ENCODE peak calls at places on chromosomes 7 and 10, in four cellular contexts. C is fibroblast of mammary gland, Q is epithelial cell of esophagus, J is dorsolateral prefrontal cortex. P is an unnamed sample.

GRCh38 chr10:48594371-48594770 is 10.5 kb downstream of the ARHGAP22 start:
- DNase-seq in C (no peak), Q (no peak), J (no peak), P (no peak)

GRCh38 chr7:84647797-84648762 is 453.5 kb upstream of the SEMA3A start:
- DNase-seq in C (peak), Q (no peak), J (no peak), P (no peak)

GRCh38 chr7:113561446-113561845 is 357.4 kb downstream of the PPP1R3A start:
- DNase-seq in C (peak), Q (peak), J (no peak), P (no peak)

GRCh38 chr7:138116156-138116555 is 39.9 kb downstream of the AKR1D1 start:
- DNase-seq in C (no peak), Q (peak), J (no peak), P (no peak)

GRCh38 chr10:21501109-21501508 is 24.4 kb downstream of the SKIDA1 start:
- DNase-seq in C (no peak), Q (no peak), J (no peak), P (no peak)

GRCh38 chr10:31133628-31134302 is 102.1 kb upstream of the ZNF438 start:
- DNase-seq in C (peak), Q (peak), J (peak), P (peak)

GRCh38 chr7:41730668-41731067 is 27.8 kb upstream of the INHBA start:
- DNase-seq in C (no peak), Q (no peak), J (no peak), P (no peak)

GRCh38 chr10:69353981-69354635 is 62.6 kb downstream of the TACR2 start:
- DNase-seq in C (no peak), Q (no peak), J (no peak), P (no peak)

GRCh38 chr7:28533731-28534531 is 121.6 kb downstream of the CREB5 start:
- DNase-seq in C (peak), Q (peak), J (peak), P (no peak)

GRCh38 chr7:2071133-2071832 is 161.5 kb downstream of the MAD1L1 start:
- DNase-seq in C (no peak), Q (no peak), J (no peak), P (no peak)

GRCh38 chr10:68861253-68861652 is 33.9 kb downstream of the STOX1 start:
- DNase-seq in C (no peak), Q (peak), J (no peak), P (no peak)

GRCh38 chr7:35993663-35994622 is 159.1 kb upstream of the EEPD1 start:
- DNase-seq in C (peak), Q (peak), J (no peak), P (no peak)

GRCh38 chr10:102776779-102777417 is 33.1 kb downstream of the WBP1L start:
- DNase-seq in C (peak), Q (peak), J (peak), P (no peak)

GRCh38 chr7:67913604-67914003 is 917.0 kb downstream of the TYW1 start:
- DNase-seq in C (peak), Q (no peak), J (peak), P (no peak)

GRCh38 chr10:30996481-30996980 is 35.1 kb downstream of the ZNF438 start:
- DNase-seq in C (no peak), Q (no peak), J (no peak), P (no peak)

GRCh38 chr7:39313958-39314357 is 252.2 kb upstream of the YAE1 start:
- DNase-seq in C (no peak), Q (no peak), J (peak), P (no peak)

GRCh38 chr7:138170959-138171703 is 94.9 kb downstream of the AKR1D1 start:
- DNase-seq in C (no peak), Q (no peak), J (no peak), P (no peak)

GRCh38 chr7:75937958-75938786 is 23.2 kb downstream of the POR start:
- DNase-seq in C (peak), Q (peak), J (peak), P (peak)

GRCh38 chr7:92834661-92835139 is 1.7 kb downstream of the CDK6 start:
- DNase-seq in C (no peak), Q (peak), J (no peak), P (no peak)

GRCh38 chr10:61283489-61284221 is 169.5 kb downstream of the TMEM26 start:
- DNase-seq in C (peak), Q (peak), J (no peak), P (no peak)

GRCh38 chr10:73875139-73875475 is 752 bp upstream of the CAMK2G start:
- DNase-seq in C (no peak), Q (no peak), J (no peak), P (no peak)

GRCh38 chr10:49177391-49178355 is 10.5 kb downstream of the TMEM273 start:
- DNase-seq in C (peak), Q (peak), J (peak), P (no peak)

GRCh38 chr10:129978980-129979379 is 14.9 kb upstream of the EBF3 start:
- DNase-seq in C (no peak), Q (no peak), J (no peak), P (no peak)

GRCh38 chr10:60998932-60999331 is 54.9 kb upstream of the RHOBTB1 start:
- DNase-seq in C (no peak), Q (peak), J (no peak), P (no peak)

GRCh38 chr7:141697211-141697871 is 4.6 kb downstream of the DENND11 start:
- DNase-seq in C (peak), Q (peak), J (peak), P (no peak)

GRCh38 chr7:44109991-44110390 is 5.8 kb downstream of the AEBP1 start:
- DNase-seq in C (no peak), Q (no peak), J (no peak), P (no peak)

GRCh38 chr10:76403876-76404275 is 972.5 kb downstream of the LRMDA start:
- DNase-seq in C (peak), Q (peak), J (no peak), P (no peak)

GRCh38 chr7:96422388-96422787 is 100.5 kb upstream of the SLC25A13 start:
- DNase-seq in C (no peak), Q (no peak), J (no peak), P (no peak)

GRCh38 chr7:157016024-157016351 is 5.5 kb upstream of the MNX1 start:
- DNase-seq in C (no peak), Q (no peak), J (no peak), P (no peak)

GRCh38 chr7:30168800-30169584 is 34.2 kb downstream of the MTURN start:
- DNase-seq in C (peak), Q (peak), J (no peak), P (no peak)

GRCh38 chr10:182441-183201 is 47.4 kb downstream of the ZMYND11 start:
- DNase-seq in C (peak), Q (peak), J (no peak), P (no peak)

GRCh38 chr10:15472008-15472407 is 100.9 kb upstream of the FAM171A1 start:
- DNase-seq in C (peak), Q (no peak), J (no peak), P (no peak)

GRCh38 chr10:105509551-105509950 is 868.5 kb downstream of the SORCS3 start:
- DNase-seq in C (no peak), Q (peak), J (no peak), P (no peak)

GRCh38 chr10:47414752-47415519 is 30.8 kb upstream of the ZNF488 start:
- DNase-seq in C (no peak), Q (no peak), J (no peak), P (no peak)

DNA sequence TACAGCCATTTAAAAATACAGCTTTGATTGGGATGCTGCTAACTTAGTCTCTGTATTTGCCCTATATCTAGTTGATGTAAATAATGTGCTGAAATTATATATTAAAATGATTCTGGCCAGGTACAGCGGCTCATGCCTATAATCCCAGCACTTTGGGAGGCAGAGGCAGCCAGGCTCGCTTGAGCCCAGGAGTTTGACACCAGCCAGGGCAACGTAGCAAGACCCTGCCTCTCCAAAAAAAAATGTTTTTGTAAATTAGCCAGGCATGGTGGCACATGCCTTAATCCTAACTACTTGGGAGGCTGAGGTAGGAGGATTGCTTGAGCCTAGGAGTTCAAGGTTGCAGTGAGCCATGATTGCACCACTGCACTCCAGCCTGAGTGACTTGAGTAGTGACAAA is 143.8 kb upstream of the CELF2 start:
- DNase-seq in C (no peak), Q (no peak), J (no peak), P (no peak)
- TF ChIP-seq CTCF in C (no peak), Q (no peak), J (no peak), P (no peak)

DNA sequence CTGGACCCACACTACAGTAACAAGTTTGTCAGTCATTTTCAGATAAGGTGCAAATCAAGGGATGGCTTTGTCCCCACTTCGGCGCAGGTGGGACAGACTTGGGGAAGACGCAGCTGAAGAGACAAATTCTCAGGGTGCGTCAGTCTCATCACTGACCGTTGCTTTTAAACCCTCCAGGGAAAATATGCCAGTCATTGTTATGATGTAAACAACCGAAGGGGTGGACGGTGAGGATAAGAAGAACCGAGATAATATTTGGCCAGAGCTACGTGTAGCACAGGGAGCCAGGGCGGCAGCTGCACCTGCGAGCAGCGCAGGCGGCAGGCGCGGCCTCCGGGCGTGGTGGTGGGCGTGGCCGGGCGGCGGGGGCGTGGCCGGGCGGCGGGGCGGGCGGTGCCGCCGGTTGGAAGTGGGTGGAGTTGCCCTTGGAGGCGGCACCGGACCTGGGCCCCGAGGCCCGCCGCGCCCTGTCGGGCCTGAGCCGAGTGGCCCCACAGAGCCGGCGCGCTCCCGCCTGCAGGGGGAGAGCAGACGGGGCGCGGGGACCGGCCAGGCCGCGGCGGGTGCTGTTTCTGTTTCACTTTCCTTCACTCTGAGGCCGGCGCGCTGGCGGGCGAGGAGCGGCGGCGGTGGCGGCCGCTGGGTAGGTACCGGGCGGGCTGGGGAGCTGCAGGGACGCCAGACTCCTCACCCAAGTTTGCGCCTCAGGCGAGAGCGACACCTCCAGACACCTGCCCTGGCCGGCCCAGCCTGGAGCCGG is at the start of gene PCGF5:
- DNase-seq in C (peak), Q (peak), J (peak), P (peak)
- TF ChIP-seq CTCF in C (no peak), Q (no peak), J (peak), P (no peak)

GRCh38 chr10:45004661-45005060 is 3.9 kb downstream of the ZNF22 start:
- DNase-seq in C (no peak), Q (no peak), J (no peak), P (no peak)

GRCh38 chr10:45000764-45001381 is at the start of gene ZNF22:
- DNase-seq in C (peak), Q (peak), J (no peak), P (no peak)

GRCh38 chr10:45000138-45000763 is 472 bp upstream of the ZNF22 start:
- DNase-seq in C (peak), Q (no peak), J (no peak), P (no peak)

GRCh38 chr10:45003432-45004000 is 2.8 kb downstream of the ZNF22 start:
- DNase-seq in C (no peak), Q (no peak), J (no peak), P (no peak)

DNA sequence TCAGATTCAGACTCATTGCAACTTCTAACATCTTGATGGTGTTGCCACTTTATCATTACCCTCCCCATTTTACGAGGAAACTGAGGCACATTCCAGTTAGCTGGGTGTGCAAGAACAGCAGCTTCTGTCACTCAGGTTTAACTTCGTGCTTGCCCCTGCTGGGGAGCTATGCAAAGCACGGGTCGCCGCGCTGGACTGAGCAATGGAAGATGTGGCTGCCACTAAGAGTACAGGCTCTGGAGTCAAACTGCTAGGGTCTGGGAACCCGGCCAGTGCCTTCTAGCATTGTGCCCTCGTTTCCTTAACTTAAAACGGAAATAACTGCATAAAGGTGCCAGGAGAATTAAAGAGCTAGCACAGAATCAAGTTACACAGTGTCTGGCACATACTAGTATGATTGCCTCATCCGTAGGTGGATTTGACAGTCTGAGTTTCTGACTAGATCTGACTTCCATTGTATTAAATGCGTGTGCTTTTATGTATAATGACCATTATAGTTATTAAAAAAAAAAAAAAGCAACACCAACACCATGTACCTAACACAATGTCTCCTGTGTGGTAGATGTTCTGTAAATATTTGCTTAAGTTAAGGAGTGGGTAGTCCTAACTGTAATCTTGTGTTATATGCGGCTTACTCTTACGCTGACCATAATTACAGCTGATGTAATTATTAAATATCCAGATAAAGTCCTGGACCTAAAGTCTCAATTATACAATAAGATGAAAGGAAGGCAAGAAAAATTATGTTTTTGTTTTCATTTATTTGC is 842 bp downstream of the ZNF22 start:
- DNase-seq in C (peak), Q (peak), J (no peak), P (no peak)
- TF ChIP-seq CTCF in C (peak), Q (peak), J (no peak), P (no peak)

GRCh38 chr10:71010730-71011129 is 122.4 kb upstream of the PCBD1 start:
- DNase-seq in C (no peak), Q (no peak), J (no peak), P (no peak)
- TF ChIP-seq CTCF in C (no peak), Q (peak), J (no peak), P (no peak)

GRCh38 chr10:87622290-87623004 is 37.2 kb upstream of the PAPSS2 start:
- DNase-seq in C (no peak), Q (peak), J (no peak), P (no peak)
- TF ChIP-seq CTCF in C (no peak), Q (no peak), J (no peak), P (no peak)

GRCh38 chr10:95457319-95457886 is 103.8 kb downstream of the SORBS1 start:
- DNase-seq in C (no peak), Q (no peak), J (no peak), P (no peak)

GRCh38 chr10:95458014-95458413 is 103.2 kb downstream of the SORBS1 start:
- DNase-seq in C (no peak), Q (no peak), J (no peak), P (no peak)

GRCh38 chr10:95454940-95455339 is 106.2 kb downstream of the SORBS1 start:
- DNase-seq in C (no peak), Q (no peak), J (no peak), P (no peak)

GRCh38 chr10:95454356-95454755 is 106.8 kb downstream of the SORBS1 start:
- DNase-seq in C (no peak), Q (no peak), J (no peak), P (no peak)

GRCh38 chr10:95456486-95456885 is 104.7 kb downstream of the SORBS1 start:
- DNase-seq in C (no peak), Q (peak), J (no peak), P (no peak)
- TF ChIP-seq CTCF in C (no peak), Q (no peak), J (no peak), P (no peak)

GRCh38 chr7:14924398-14924797 is 21.8 kb upstream of the DGKB start:
- DNase-seq in C (peak), Q (no peak), J (no peak), P (no peak)
- TF ChIP-seq CTCF in C (no peak), Q (no peak), J (no peak), P (no peak)

GRCh38 chr10:109922976-109923921 is at the start of gene XPNPEP1:
- DNase-seq in C (peak), Q (peak), J (peak), P (peak)
- TF ChIP-seq CTCF in C (no peak), Q (no peak), J (no peak), P (no peak)

P was measured in omental fat pad.